ENCODE peak calls at places on chromosomes 6 and 20, in four cellular contexts. One of them, this sample, is unnamed.

GRCh38 chr6:116511424-116512131 is at the start of gene CALHM5:
- DNase-seq in HFFc6: peak
- DNase-seq in NCI-H1930: no peak
- DNase-seq in NCI-H460: peak
- DNase-seq in this sample: peak

GRCh38 chr6:170434114-170434820 is 118.8 kb downstream of the PSMB1 start:
- DNase-seq in NCI-H460: no peak
- DNase-seq in NCI-H1930: no peak
- DNase-seq in HFFc6: no peak
- DNase-seq in this sample: peak

GRCh38 chr6:87706187-87706966 is 4.3 kb upstream of the AKIRIN2 start:
- DNase-seq in NCI-H1930: no peak
- DNase-seq in HFFc6: peak
- DNase-seq in NCI-H460: no peak
- DNase-seq in this sample: peak

GRCh38 chr6:2209226-2209809 is 36.1 kb downstream of the GMDS start:
- DNase-seq in NCI-H460: peak
- DNase-seq in HFFc6: no peak
- DNase-seq in NCI-H1930: peak
- DNase-seq in this sample: peak

GRCh38 chr20:61954276-61955021 is 111.2 kb downstream of the TAF4 start:
- DNase-seq in NCI-H460: no peak
- DNase-seq in NCI-H1930: peak
- DNase-seq in HFFc6: no peak
- DNase-seq in this sample: no peak

GRCh38 chr6:44717431-44717830 is 329.9 kb downstream of the CDC5L start:
- DNase-seq in NCI-H1930: no peak
- DNase-seq in HFFc6: no peak
- DNase-seq in NCI-H460: no peak
- DNase-seq in this sample: no peak

GRCh38 chr20:34180460-34181108 is 60.6 kb upstream of the ASIP start:
- DNase-seq in NCI-H460: no peak
- DNase-seq in HFFc6: no peak
- DNase-seq in NCI-H1930: no peak
- DNase-seq in this sample: no peak

GRCh38 chr20:63934271-63935068 is 21.7 kb downstream of the UCKL1 start:
- DNase-seq in NCI-H460: no peak
- DNase-seq in HFFc6: no peak
- DNase-seq in NCI-H1930: no peak
- DNase-seq in this sample: no peak

GRCh38 chr6:107237992-107238660 is 122.8 kb upstream of the BEND3 start:
- DNase-seq in NCI-H1930: no peak
- DNase-seq in HFFc6: no peak
- DNase-seq in NCI-H460: no peak
- DNase-seq in this sample: peak

GRCh38 chr20:25006431-25007167 is 14.0 kb upstream of the APMAP start:
- DNase-seq in NCI-H460: no peak
- DNase-seq in HFFc6: no peak
- DNase-seq in NCI-H1930: no peak
- DNase-seq in this sample: no peak

GRCh38 chr6:21398741-21399140 is 194.8 kb upstream of the SOX4 start:
- DNase-seq in HFFc6: no peak
- DNase-seq in NCI-H460: no peak
- DNase-seq in NCI-H1930: no peak
- DNase-seq in this sample: no peak

GRCh38 chr6:85866373-85866740 is 223.7 kb upstream of the SYNCRIP start:
- DNase-seq in HFFc6: no peak
- DNase-seq in NCI-H460: no peak
- DNase-seq in NCI-H1930: no peak
- DNase-seq in this sample: no peak

GRCh38 chr6:46011241-46012085 is 4.2 kb downstream of the CLIC5 start:
- DNase-seq in NCI-H1930: no peak
- DNase-seq in HFFc6: no peak
- DNase-seq in NCI-H460: no peak
- DNase-seq in this sample: no peak

GRCh38 chr6:136751478-136751956 is 40.8 kb downstream of the MAP3K5 start:
- DNase-seq in HFFc6: no peak
- DNase-seq in NCI-H460: no peak
- DNase-seq in NCI-H1930: no peak
- DNase-seq in this sample: no peak

GRCh38 chr6:15495375-15495901 is 167.4 kb downstream of the DTNBP1 start:
- DNase-seq in NCI-H1930: no peak
- DNase-seq in HFFc6: no peak
- DNase-seq in NCI-H460: no peak
- DNase-seq in this sample: peak

GRCh38 chr6:53322188-53323029 is 26.3 kb downstream of the ELOVL5 start:
- DNase-seq in NCI-H460: no peak
- DNase-seq in NCI-H1930: no peak
- DNase-seq in HFFc6: peak
- DNase-seq in this sample: no peak

GRCh38 chr6:138726066-138727060 is 47.2 kb upstream of the CCDC28A start:
- DNase-seq in NCI-H1930: no peak
- DNase-seq in HFFc6: no peak
- DNase-seq in NCI-H460: no peak
- DNase-seq in this sample: no peak

GRCh38 chr6:72631480-72631879 is 9.6 kb downstream of the KCNQ5 start:
- DNase-seq in NCI-H460: no peak
- DNase-seq in HFFc6: peak
- DNase-seq in NCI-H1930: no peak
- DNase-seq in this sample: peak

GRCh38 chr6:8065519-8065911 is 1.3 kb upstream of the BLOC1S5 start:
- DNase-seq in NCI-H1930: no peak
- DNase-seq in HFFc6: no peak
- DNase-seq in NCI-H460: no peak
- DNase-seq in this sample: no peak

GRCh38 chr6:112562348-112563220 is 215.5 kb downstream of the RFPL4B start:
- DNase-seq in NCI-H1930: no peak
- DNase-seq in HFFc6: peak
- DNase-seq in NCI-H460: no peak
- DNase-seq in this sample: peak

GRCh38 chr6:89385156-89385667 is 26.9 kb downstream of the RRAGD start:
- DNase-seq in HFFc6: no peak
- DNase-seq in NCI-H460: no peak
- DNase-seq in NCI-H1930: no peak
- DNase-seq in this sample: no peak

GRCh38 chr6:78513856-78514255 is 353.5 kb upstream of the IRAK1BP1 start:
- DNase-seq in NCI-H460: no peak
- DNase-seq in NCI-H1930: no peak
- DNase-seq in HFFc6: no peak
- DNase-seq in this sample: no peak

GRCh38 chr20:44483112-44483511 is 7.4 kb downstream of the TTPAL start:
- DNase-seq in NCI-H1930: no peak
- DNase-seq in HFFc6: no peak
- DNase-seq in NCI-H460: no peak
- DNase-seq in this sample: no peak

GRCh38 chr6:747006-747405 is 54.1 kb upstream of the EXOC2 start:
- DNase-seq in NCI-H460: no peak
- DNase-seq in HFFc6: no peak
- DNase-seq in NCI-H1930: no peak
- DNase-seq in this sample: no peak

GRCh38 chr20:48805286-48805685 is 22.5 kb downstream of the PREX1 start:
- DNase-seq in NCI-H1930: no peak
- DNase-seq in HFFc6: no peak
- DNase-seq in NCI-H460: no peak
- DNase-seq in this sample: no peak

GRCh38 chr6:35668096-35668495 is 20.6 kb downstream of the FKBP5 start:
- DNase-seq in NCI-H460: no peak
- DNase-seq in HFFc6: no peak
- DNase-seq in NCI-H1930: no peak
- DNase-seq in this sample: no peak

GRCh38 chr6:84766118-84766683 is 1.8 kb upstream of the TBX18 start:
- DNase-seq in NCI-H1930: no peak
- DNase-seq in HFFc6: no peak
- DNase-seq in NCI-H460: no peak
- DNase-seq in this sample: no peak

GRCh38 chr20:63062188-63063140 is 55.7 kb upstream of the BHLHE23 start:
- DNase-seq in NCI-H460: no peak
- DNase-seq in NCI-H1930: no peak
- DNase-seq in HFFc6: no peak
- DNase-seq in this sample: no peak

GRCh38 chr20:40493071-40493470 is 196.0 kb downstream of the MAFB start:
- DNase-seq in NCI-H1930: no peak
- DNase-seq in HFFc6: no peak
- DNase-seq in NCI-H460: no peak
- DNase-seq in this sample: peak

GRCh38 chr6:83517500-83517899 is 5.2 kb downstream of the PRSS35 start:
- DNase-seq in NCI-H460: no peak
- DNase-seq in HFFc6: no peak
- DNase-seq in NCI-H1930: no peak
- DNase-seq in this sample: no peak

GRCh38 chr6:47964994-47965393 is 146.0 kb downstream of the PTCHD4 start:
- DNase-seq in NCI-H1930: no peak
- DNase-seq in HFFc6: no peak
- DNase-seq in NCI-H460: no peak
- DNase-seq in this sample: no peak

GRCh38 chr6:111995409-111995808 is 58.5 kb upstream of the CCN6 start:
- DNase-seq in HFFc6: peak
- DNase-seq in NCI-H1930: no peak
- DNase-seq in NCI-H460: no peak
- DNase-seq in this sample: no peak

This sample was measured in cardiac muscle cell.